ENCODE peak calls at places on chromosomes 4 and X, in five cellular contexts. A is IMR-90; J is endothelial cell; X is naive thymus-derived CD8-positive, alpha-beta T cell; B is right cardiac atrium. G is an unnamed sample.

GRCh38 chr4:17597517-17597916 is 16.9 kb upstream of the MED28 start:
- DNase-seq in A (peak), J (peak), X (no peak), B (no peak), G (peak)

GRCh38 chrX:97200454-97200853 is 316.7 kb downstream of the RPA4 start:
- DNase-seq in A (no peak), J (no peak), X (no peak), B (no peak), G (no peak)

GRCh38 chr4:155071962-155072361 is 136.5 kb upstream of the NPY2R start:
- DNase-seq in A (no peak), J (no peak), X (no peak), B (no peak), G (no peak)

GRCh38 chr4:113540859-113541258 is 220.7 kb downstream of the CAMK2D start:
- DNase-seq in A (peak), J (no peak), X (no peak), B (no peak), G (peak)

GRCh38 chrX:140141444-140142029 is 176.2 kb upstream of the CXorf66 start:
- DNase-seq in A (peak), J (peak), X (no peak), B (no peak), G (peak)

GRCh38 chr4:42282081-42282901 is 115.0 kb upstream of the SHISA3 start:
- DNase-seq in A (peak), J (peak), X (no peak), B (no peak), G (peak)

GRCh38 chr4:40124690-40125089 is 68.0 kb downstream of the N4BP2 start:
- DNase-seq in A (no peak), J (no peak), X (peak), B (no peak), G (no peak)

GRCh38 chr4:185352741-185353140 is 43.0 kb downstream of the LRP2BP start:
- DNase-seq in A (no peak), J (no peak), X (no peak), B (no peak), G (no peak)

GRCh38 chr4:128386761-128387599 is 99.4 kb upstream of the PGRMC2 start:
- DNase-seq in A (peak), J (no peak), X (no peak), B (peak), G (peak)

GRCh38 chrX:16552546-16552945 is 97.4 kb upstream of the S100G start:
- DNase-seq in A (peak), J (no peak), X (no peak), B (no peak), G (peak)

GRCh38 chr4:168741281-168742173 is 244.7 kb downstream of the PALLD start:
- DNase-seq in A (no peak), J (no peak), X (no peak), B (no peak), G (no peak)

GRCh38 chr4:104394409-104394813 is 100.3 kb downstream of the CXXC4 start:
- DNase-seq in A (no peak), J (no peak), X (no peak), B (no peak), G (no peak)

GRCh38 chr4:107261241-107261874 is 225.2 kb upstream of the DKK2 start:
- DNase-seq in A (no peak), J (no peak), X (no peak), B (no peak), G (peak)

GRCh38 chr4:110245567-110245966 is 47.2 kb upstream of the ELOVL6 start:
- DNase-seq in A (peak), J (no peak), X (no peak), B (no peak), G (peak)

GRCh38 chrX:68665502-68665901 is 18.0 kb downstream of the STARD8 start:
- DNase-seq in A (no peak), J (no peak), X (no peak), B (peak), G (no peak)

GRCh38 chr4:65791111-65791806 is 121.0 kb upstream of the EPHA5 start:
- DNase-seq in A (no peak), J (no peak), X (no peak), B (no peak), G (peak)

GRCh38 chrX:78384486-78384885 is 57.1 kb upstream of the CYSLTR1 start:
- DNase-seq in A (no peak), J (no peak), X (no peak), B (no peak), G (no peak)

GRCh38 chr4:53478671-53479456 is 101.4 kb downstream of the FIP1L1 start:
- DNase-seq in A (peak), J (no peak), X (no peak), B (no peak), G (peak)

GRCh38 chrX:133608406-133608805 is 193.1 kb upstream of the GPC4 start:
- DNase-seq in A (peak), J (no peak), X (no peak), B (no peak), G (no peak)

GRCh38 chr4:156255205-156255604 is 301.5 kb upstream of the CTSO start:
- DNase-seq in A (no peak), J (no peak), X (no peak), B (no peak), G (no peak)

GRCh38 chr4:22532896-22533295 is 17.0 kb upstream of the ADGRA3 start:
- DNase-seq in A (no peak), J (no peak), X (no peak), B (no peak), G (no peak)

GRCh38 chr4:1753692-1754311 is 32.5 kb downstream of the TACC3 start:
- DNase-seq in A (no peak), J (no peak), X (no peak), B (no peak), G (no peak)

GRCh38 chr4:123398151-123398802 is 1.7 kb downstream of the SPRY1 start:
- DNase-seq in A (peak), J (peak), X (peak), B (peak), G (peak)

GRCh38 chr4:181140037-181140603 is 1103.1 kb upstream of the TENM3 start:
- DNase-seq in A (no peak), J (no peak), X (no peak), B (no peak), G (no peak)

GRCh38 chr4:27132497-27132896 is 271.9 kb downstream of the STIM2 start:
- DNase-seq in A (no peak), J (no peak), X (no peak), B (no peak), G (no peak)

GRCh38 chr4:5033266-5033945 is 14.1 kb upstream of the CYTL1 start:
- DNase-seq in A (no peak), J (no peak), X (no peak), B (peak), G (peak)

GRCh38 chr4:162015090-162015489 is 148.7 kb downstream of the FSTL5 start:
- DNase-seq in A (peak), J (no peak), X (no peak), B (no peak), G (peak)

G was measured in EH.